ENCODE peak calls at places on chromosomes 11 and 22, in four cellular contexts. One of them, this sample, is unnamed.

GRCh38 chr11:74070713-74071506 is 62.0 kb upstream of the UCP3 start:
- DNase-seq in SK-N-SH: no peak
- DNase-seq in K562: peak; percentile 79
- DNase-seq in HepG2: no peak
- DNase-seq in this sample: no peak

GRCh38 chr11:124875401-124875800 is 10.2 kb downstream of the ROBO3 start:
- DNase-seq in HepG2: no peak
- DNase-seq in SK-N-SH: no peak
- DNase-seq in K562: no peak
- DNase-seq in this sample: no peak

GRCh38 chr11:199004-199581 is 6.2 kb downstream of the SCGB1C1 start:
- DNase-seq in K562: no peak
- DNase-seq in HepG2: no peak
- DNase-seq in SK-N-SH: no peak
- DNase-seq in this sample: no peak

GRCh38 chr11:125724125-125724524 is 22.0 kb upstream of the PATE1 start:
- DNase-seq in HepG2: peak; percentile 22
- DNase-seq in SK-N-SH: no peak
- DNase-seq in K562: peak; percentile 9
- DNase-seq in this sample: peak; percentile 12

GRCh38 chr11:119144825-119145476 is 3.9 kb upstream of the ABCG4 start:
- DNase-seq in SK-N-SH: peak; percentile 93
- DNase-seq in HepG2: peak; percentile 77
- DNase-seq in K562: peak; percentile 88
- DNase-seq in this sample: peak; percentile 78

GRCh38 chr11:119062779-119063178 is 4.8 kb upstream of the VPS11 start:
- DNase-seq in K562: peak; percentile 87
- DNase-seq in HepG2: no peak
- DNase-seq in SK-N-SH: no peak
- DNase-seq in this sample: no peak

GRCh38 chr22:41469218-41469851 is 418 bp downstream of the ACO2 start:
- DNase-seq in HepG2: no peak
- DNase-seq in K562: peak; percentile 71
- DNase-seq in SK-N-SH: no peak
- DNase-seq in this sample: no peak

GRCh38 chr11:115420524-115420923 is 83.7 kb downstream of the CADM1 start:
- DNase-seq in SK-N-SH: no peak
- DNase-seq in HepG2: no peak
- DNase-seq in K562: no peak
- DNase-seq in this sample: no peak

GRCh38 chr11:19676508-19677379 is 35.9 kb upstream of the NAV2 start:
- DNase-seq in SK-N-SH: no peak
- DNase-seq in HepG2: no peak
- DNase-seq in K562: no peak
- DNase-seq in this sample: no peak

GRCh38 chr22:38305481-38306448 is 11.5 kb downstream of the CSNK1E start:
- DNase-seq in HepG2: no peak
- DNase-seq in SK-N-SH: no peak
- DNase-seq in K562: peak; percentile 41
- DNase-seq in this sample: no peak

GRCh38 chr11:70552441-70553150 is 154.3 kb downstream of the CTTN start:
- DNase-seq in HepG2: no peak
- DNase-seq in SK-N-SH: no peak
- DNase-seq in K562: no peak
- DNase-seq in this sample: no peak

GRCh38 chr22:38068641-38069371 is 11.6 kb downstream of the PICK1 start:
- DNase-seq in HepG2: no peak
- DNase-seq in K562: no peak
- DNase-seq in SK-N-SH: no peak
- DNase-seq in this sample: no peak

GRCh38 chr11:121762820-121763219 is 310.1 kb upstream of the SORL1-AS1 start:
- DNase-seq in HepG2: no peak
- DNase-seq in SK-N-SH: peak; percentile 54
- DNase-seq in K562: no peak
- DNase-seq in this sample: no peak

GRCh38 chr22:20117656-20118571 is 888 bp upstream of the TRMT2A start:
- DNase-seq in K562: peak; percentile 87
- DNase-seq in HepG2: no peak
- DNase-seq in SK-N-SH: no peak
- DNase-seq in this sample: no peak

GRCh38 chr11:7528514-7529049 is 14.8 kb downstream of the PPFIBP2 start:
- DNase-seq in SK-N-SH: no peak
- DNase-seq in HepG2: no peak
- DNase-seq in K562: no peak
- DNase-seq in this sample: no peak

GRCh38 chr11:80462211-80462610 is 1021.4 kb upstream of the TENM4 start:
- DNase-seq in K562: no peak
- DNase-seq in HepG2: no peak
- DNase-seq in SK-N-SH: no peak
- DNase-seq in this sample: no peak

GRCh38 chr22:30459206-30460052 is 12.4 kb downstream of the SEC14L3 start:
- DNase-seq in K562: peak; percentile 47
- DNase-seq in SK-N-SH: no peak
- DNase-seq in HepG2: peak; percentile 12
- DNase-seq in this sample: no peak

GRCh38 chr11:93504110-93505095 is 38.8 kb downstream of the SMCO4 start:
- DNase-seq in K562: no peak
- DNase-seq in SK-N-SH: no peak
- DNase-seq in HepG2: no peak
- DNase-seq in this sample: no peak

GRCh38 chr22:23404689-23405365 is 175.3 kb downstream of the IGLL1 start:
- DNase-seq in K562: no peak
- DNase-seq in SK-N-SH: no peak
- DNase-seq in HepG2: peak; percentile 35
- DNase-seq in this sample: no peak

GRCh38 chr11:125402436-125402835 is 93.6 kb downstream of the FEZ1 start:
- DNase-seq in K562: peak; percentile 12
- DNase-seq in HepG2: no peak
- DNase-seq in SK-N-SH: no peak
- DNase-seq in this sample: no peak

GRCh38 chr22:39898997-39899396 is 1.9 kb upstream of the GRAP2 start:
- DNase-seq in K562: no peak
- DNase-seq in SK-N-SH: no peak
- DNase-seq in HepG2: no peak
- DNase-seq in this sample: no peak
- H2AFZ ChIP-seq in K562: peak overlapping the region; percentile 20
- H2AFZ ChIP-seq in SK-N-SH: no peak overlapping the region
- H2AFZ ChIP-seq in HepG2: no peak overlapping the region
- H2AFZ ChIP-seq in this sample: no peak overlapping the region

DNA sequence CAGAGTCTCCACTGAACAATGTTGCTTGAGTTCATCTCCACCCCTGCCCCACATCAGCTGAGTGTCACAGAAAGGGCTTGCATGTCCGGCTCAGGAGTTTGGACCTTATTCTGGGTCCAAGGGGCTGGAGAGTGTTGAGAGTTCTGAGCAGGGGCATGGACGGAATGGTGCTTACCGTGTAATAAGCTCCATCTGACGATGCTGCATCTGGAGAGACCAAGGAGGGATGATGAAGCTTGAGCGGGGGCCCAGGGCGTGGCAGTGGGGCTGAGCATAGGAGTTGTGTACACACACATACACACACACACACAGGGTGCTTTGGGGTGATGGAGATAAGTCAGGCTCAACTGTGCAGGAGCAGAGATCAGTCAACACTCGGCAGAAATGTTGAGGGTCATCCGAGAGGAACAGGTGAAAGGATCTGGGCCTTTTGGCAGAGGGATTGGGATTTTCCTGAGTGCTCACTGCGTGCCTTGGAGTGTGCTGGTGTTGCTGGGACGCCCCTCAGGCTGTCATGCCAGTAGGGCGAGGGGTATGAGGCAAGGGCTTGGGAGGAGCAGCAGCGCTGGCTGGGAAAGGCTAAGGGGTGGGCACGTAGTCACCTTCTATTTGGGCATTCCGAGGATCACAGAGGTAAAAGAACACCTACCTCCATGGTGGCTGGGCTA is 2.3 kb downstream of the USP35 start:
- DNase-seq in HepG2: peak; percentile 32
- DNase-seq in SK-N-SH: no peak
- DNase-seq in K562: peak; percentile 23
- DNase-seq in this sample: no peak
- TF ChIP-seq REST in HepG2: no peak
- TF ChIP-seq REST in SK-N-SH: no peak
- TF ChIP-seq REST in K562: no peak
- TF ChIP-seq REST in this sample: no peak

GRCh38 chr22:45904236-45904635 is 72.7 kb downstream of the WNT7B start:
- DNase-seq in K562: no peak
- DNase-seq in HepG2: no peak
- DNase-seq in SK-N-SH: no peak
- DNase-seq in this sample: no peak

GRCh38 chr22:45905326-45905923 is 71.5 kb downstream of the WNT7B start:
- DNase-seq in SK-N-SH: no peak
- DNase-seq in K562: no peak
- DNase-seq in HepG2: no peak
- DNase-seq in this sample: no peak

GRCh38 chr22:45906946-45907345 is 70.0 kb downstream of the WNT7B start:
- DNase-seq in SK-N-SH: no peak
- DNase-seq in K562: no peak
- DNase-seq in HepG2: no peak
- DNase-seq in this sample: no peak

GRCh38 chr22:45905924-45906865 is 70.8 kb downstream of the WNT7B start:
- DNase-seq in SK-N-SH: no peak
- DNase-seq in HepG2: no peak
- DNase-seq in K562: no peak
- DNase-seq in this sample: no peak

GRCh38 chr22:45903355-45904149 is 73.4 kb downstream of the WNT7B start:
- DNase-seq in K562: no peak
- DNase-seq in SK-N-SH: no peak
- DNase-seq in HepG2: no peak
- DNase-seq in this sample: no peak
- TF ChIP-seq ELF1 in K562: no peak
- TF ChIP-seq ELF1 in SK-N-SH: no peak
- TF ChIP-seq ELF1 in HepG2: no peak
- TF ChIP-seq ELF1 in this sample: no peak

GRCh38 chr11:94515398-94515797 is 3.1 kb downstream of the C11orf97 start:
- DNase-seq in K562: no peak
- DNase-seq in HepG2: no peak
- DNase-seq in SK-N-SH: no peak
- DNase-seq in this sample: no peak
- H2AFZ ChIP-seq in K562: no peak overlapping the region
- H2AFZ ChIP-seq in HepG2: no peak overlapping the region
- H2AFZ ChIP-seq in SK-N-SH: no peak overlapping the region
- H2AFZ ChIP-seq in this sample: no peak overlapping the region

GRCh38 chr22:39873963-39874362 is 19.6 kb downstream of the ENTHD1 start:
- DNase-seq in K562: no peak
- DNase-seq in HepG2: no peak
- DNase-seq in SK-N-SH: no peak
- DNase-seq in this sample: no peak

GRCh38 chr22:39877079-39877682 is 16.4 kb downstream of the ENTHD1 start:
- DNase-seq in SK-N-SH: no peak
- DNase-seq in K562: no peak
- DNase-seq in HepG2: no peak
- DNase-seq in this sample: no peak

GRCh38 chr22:39872548-39872947 is 21.0 kb downstream of the ENTHD1 start:
- DNase-seq in HepG2: no peak
- DNase-seq in SK-N-SH: no peak
- DNase-seq in K562: no peak
- DNase-seq in this sample: no peak

GRCh38 chr22:39868741-39869140 is 24.8 kb downstream of the ENTHD1 start:
- DNase-seq in HepG2: no peak
- DNase-seq in K562: no peak
- DNase-seq in SK-N-SH: no peak
- DNase-seq in this sample: no peak

GRCh38 chr22:39871008-39871798 is 22.4 kb downstream of the ENTHD1 start:
- DNase-seq in HepG2: no peak
- DNase-seq in K562: no peak
- DNase-seq in SK-N-SH: no peak
- DNase-seq in this sample: no peak
- TF ChIP-seq REST in HepG2: no peak
- TF ChIP-seq REST in K562: no peak
- TF ChIP-seq REST in SK-N-SH: no peak
- TF ChIP-seq REST in this sample: no peak

DNA sequence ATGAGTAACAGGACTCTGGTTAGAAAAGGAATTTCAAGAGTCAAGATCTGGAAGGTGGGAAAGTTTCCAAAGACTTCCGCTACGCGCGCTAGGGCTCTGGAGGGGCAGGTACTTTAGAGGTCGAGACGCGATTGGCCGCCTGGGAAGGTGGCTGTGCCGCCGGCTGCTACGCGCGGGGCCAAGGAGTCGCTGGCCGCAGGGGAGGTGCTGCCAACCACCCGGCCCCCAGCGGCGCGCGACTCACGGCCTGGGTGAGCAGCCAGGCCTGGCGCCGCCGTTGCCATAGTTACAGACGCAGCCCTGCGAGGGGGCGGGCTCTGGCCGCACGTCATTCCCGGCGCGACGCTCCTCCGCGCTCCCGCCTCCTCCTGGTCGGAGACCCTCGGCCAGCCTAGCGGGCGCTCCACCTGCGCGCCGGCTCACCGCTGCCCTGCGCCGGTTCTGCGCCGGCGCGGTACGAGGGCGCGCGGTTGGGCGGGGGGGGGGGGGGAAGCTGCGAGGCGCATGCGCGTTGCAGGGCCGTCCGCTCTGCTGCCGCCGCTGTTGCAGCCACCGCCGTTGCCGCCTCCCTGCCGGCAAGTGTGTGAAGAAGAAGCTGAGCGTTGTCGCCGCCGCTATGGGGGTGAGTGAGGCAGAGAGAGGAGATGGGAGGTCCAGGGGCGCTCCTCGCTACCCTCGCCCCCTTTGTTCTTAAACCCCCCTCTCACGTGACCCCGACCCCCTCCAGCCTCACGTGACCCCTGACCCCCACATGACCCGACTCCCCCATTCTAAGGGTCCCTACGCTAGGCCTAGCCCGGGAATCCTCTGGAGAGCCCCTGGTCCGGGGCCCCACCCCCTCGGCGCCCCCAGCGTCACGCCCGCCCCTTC is at the start of gene NAA40:
- DNase-seq in SK-N-SH: peak; percentile 99
- DNase-seq in K562: peak; percentile 97
- DNase-seq in HepG2: peak; percentile 92
- DNase-seq in this sample: peak; percentile 96
- TF ChIP-seq ELF1 in SK-N-SH: no peak
- TF ChIP-seq ELF1 in K562: no peak
- TF ChIP-seq ELF1 in HepG2: no peak
- TF ChIP-seq ELF1 in this sample: no peak

This sample was measured in HCT116.